ENCODE peak calls at places on chromosomes 3 and 15, in five cellular contexts. One of them, this sample, is unnamed.

GRCh38 chr15:70049115-70049514 is 48.6 kb downstream of the TLE3 start:
- DNase-seq in GM23248: no peak
- DNase-seq in neural progenitor cell: no peak
- DNase-seq in HCT116: no peak
- DNase-seq in GM23338: no peak
- DNase-seq in this sample: no peak

GRCh38 chr3:174159629-174160028 is 699.5 kb upstream of the NAALADL2 start:
- DNase-seq in GM23248: no peak
- DNase-seq in neural progenitor cell: no peak
- DNase-seq in HCT116: no peak
- DNase-seq in GM23338: peak
- DNase-seq in this sample: no peak

GRCh38 chr3:137110392-137110996 is 152.7 kb downstream of the IL20RB start:
- DNase-seq in GM23248: peak
- DNase-seq in neural progenitor cell: peak
- DNase-seq in HCT116: peak
- DNase-seq in GM23338: peak
- DNase-seq in this sample: peak

GRCh38 chr3:107414325-107414964 is 37.2 kb downstream of the CCDC54 start:
- DNase-seq in GM23248: no peak
- DNase-seq in neural progenitor cell: no peak
- DNase-seq in HCT116: no peak
- DNase-seq in GM23338: no peak
- DNase-seq in this sample: no peak

GRCh38 chr3:124786491-124787241 is 56.4 kb downstream of the UMPS start:
- DNase-seq in GM23248: peak
- DNase-seq in neural progenitor cell: no peak
- DNase-seq in HCT116: peak
- DNase-seq in GM23338: no peak
- DNase-seq in this sample: no peak

GRCh38 chr3:115325539-115325938 is 178.5 kb upstream of the ZBTB20 start:
- DNase-seq in GM23248: peak
- DNase-seq in neural progenitor cell: peak
- DNase-seq in HCT116: no peak
- DNase-seq in GM23338: peak
- DNase-seq in this sample: peak

GRCh38 chr15:63246691-63247464 is 30.5 kb upstream of the APH1B start:
- DNase-seq in GM23248: peak
- DNase-seq in neural progenitor cell: no peak
- DNase-seq in HCT116: no peak
- DNase-seq in GM23338: no peak
- DNase-seq in this sample: no peak

GRCh38 chr3:125437631-125438435 is 62.7 kb upstream of the ZNF148 start:
- DNase-seq in GM23248: peak
- DNase-seq in neural progenitor cell: peak
- DNase-seq in HCT116: peak
- DNase-seq in GM23338: peak
- DNase-seq in this sample: peak

GRCh38 chr15:45399381-45400212 is 21.3 kb upstream of the GATM start:
- DNase-seq in GM23248: peak
- DNase-seq in neural progenitor cell: peak
- DNase-seq in HCT116: peak
- DNase-seq in GM23338: peak
- DNase-seq in this sample: peak

GRCh38 chr3:36494461-36495109 is 114.3 kb downstream of the STAC start:
- DNase-seq in GM23248: peak
- DNase-seq in neural progenitor cell: no peak
- DNase-seq in HCT116: no peak
- DNase-seq in GM23338: no peak
- DNase-seq in this sample: no peak

GRCh38 chr3:74603292-74603691 is 11.2 kb downstream of the CNTN3 start:
- DNase-seq in GM23248: peak
- DNase-seq in neural progenitor cell: no peak
- DNase-seq in HCT116: no peak
- DNase-seq in GM23338: no peak
- DNase-seq in this sample: no peak

GRCh38 chr3:30426319-30426993 is 179.9 kb upstream of the TGFBR2 start:
- DNase-seq in GM23248: peak
- DNase-seq in neural progenitor cell: peak
- DNase-seq in HCT116: no peak
- DNase-seq in GM23338: peak
- DNase-seq in this sample: no peak

GRCh38 chr3:23161308-23161707 is 41.8 kb upstream of the UBE2E2 start:
- DNase-seq in GM23248: peak
- DNase-seq in neural progenitor cell: no peak
- DNase-seq in HCT116: no peak
- DNase-seq in GM23338: no peak
- DNase-seq in this sample: no peak

GRCh38 chr3:23165571-23165970 is 37.6 kb upstream of the UBE2E2 start:
- DNase-seq in GM23248: no peak
- DNase-seq in neural progenitor cell: no peak
- DNase-seq in HCT116: no peak
- DNase-seq in GM23338: no peak
- DNase-seq in this sample: no peak

GRCh38 chr3:23162939-23163338 is 40.2 kb upstream of the UBE2E2 start:
- DNase-seq in GM23248: no peak
- DNase-seq in neural progenitor cell: no peak
- DNase-seq in HCT116: no peak
- DNase-seq in GM23338: no peak
- DNase-seq in this sample: peak

GRCh38 chr3:23159929-23160328 is 43.2 kb upstream of the UBE2E2 start:
- DNase-seq in GM23248: peak
- DNase-seq in neural progenitor cell: no peak
- DNase-seq in HCT116: no peak
- DNase-seq in GM23338: no peak
- DNase-seq in this sample: no peak

DNA sequence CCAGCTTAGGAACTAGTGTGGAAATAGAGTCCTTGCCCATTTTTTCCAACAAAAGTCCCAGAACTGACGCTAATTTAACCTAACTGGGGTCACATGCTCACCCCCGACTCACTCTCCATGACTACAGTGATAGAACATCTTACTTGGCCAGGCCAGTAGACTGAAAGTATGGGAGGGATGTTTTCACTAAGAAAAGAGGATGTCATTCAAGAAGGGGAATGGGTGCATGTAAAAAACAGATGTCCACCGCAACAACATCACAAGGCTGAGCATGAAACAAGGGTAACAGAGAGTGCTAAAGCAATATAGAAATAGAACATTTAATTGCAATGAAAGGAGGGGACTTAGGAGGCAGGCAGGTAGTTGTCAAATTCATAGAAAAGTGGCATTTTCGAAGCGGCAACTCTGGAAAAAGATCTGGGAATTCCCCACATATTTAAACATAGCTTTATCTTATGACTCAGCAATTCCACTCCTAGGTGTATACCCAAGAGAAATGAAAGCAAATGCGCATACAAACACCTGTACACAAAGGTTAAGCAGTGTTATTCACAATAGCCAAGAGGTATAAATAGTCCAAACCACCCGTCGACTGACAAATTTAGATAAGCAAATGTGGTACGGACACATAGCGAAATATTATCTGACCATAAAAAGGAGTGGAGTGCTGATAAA is 41.1 kb upstream of the UBE2E2 start:
- DNase-seq in GM23248: no peak
- DNase-seq in neural progenitor cell: no peak
- DNase-seq in HCT116: no peak
- DNase-seq in GM23338: no peak
- DNase-seq in this sample: peak
- TF ChIP-seq EZH2phosphoT487 in GM23248: no peak
- TF ChIP-seq EZH2phosphoT487 in neural progenitor cell: no peak
- TF ChIP-seq EZH2phosphoT487 in HCT116: no peak
- TF ChIP-seq EZH2phosphoT487 in GM23338: no peak
- TF ChIP-seq EZH2phosphoT487 in this sample: no peak

DNA sequence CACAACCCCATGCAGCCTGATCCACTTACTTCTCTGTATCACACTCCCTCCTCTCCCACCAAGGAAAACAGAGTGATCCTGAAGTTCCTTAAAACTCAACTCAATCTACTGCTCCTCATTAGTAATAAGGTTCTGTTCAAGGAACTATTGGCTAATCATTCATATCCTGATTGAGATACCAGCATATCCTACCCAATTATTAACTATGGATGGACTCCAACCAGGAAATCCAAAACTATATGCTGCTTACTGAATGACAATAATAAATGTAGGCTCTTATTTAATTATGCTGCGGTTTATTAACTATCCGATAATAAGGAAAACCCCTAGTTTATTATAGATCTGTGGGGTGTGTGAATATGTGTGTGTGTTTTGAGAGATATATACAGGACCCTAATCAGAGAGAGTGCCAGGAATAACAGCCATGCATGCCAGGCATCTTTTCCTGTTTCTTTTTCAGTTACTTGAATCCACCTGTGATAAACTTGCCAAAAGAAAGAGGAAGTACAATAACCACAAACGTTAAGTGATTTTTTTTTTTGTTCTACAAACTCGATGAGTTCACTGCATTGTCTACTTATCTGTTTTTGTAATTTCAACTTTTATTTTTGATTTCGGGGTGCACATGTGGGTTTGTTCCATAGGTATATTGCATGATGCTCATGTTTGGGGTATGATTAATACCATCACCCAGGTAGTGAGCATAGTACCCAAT is 1031.7 kb upstream of the CFAP20DC start:
- DNase-seq in GM23248: no peak
- DNase-seq in neural progenitor cell: no peak
- DNase-seq in HCT116: no peak
- DNase-seq in GM23338: no peak
- DNase-seq in this sample: peak
- TF ChIP-seq EZH2phosphoT487 in GM23248: no peak
- TF ChIP-seq EZH2phosphoT487 in neural progenitor cell: no peak
- TF ChIP-seq EZH2phosphoT487 in HCT116: no peak
- TF ChIP-seq EZH2phosphoT487 in GM23338: no peak
- TF ChIP-seq EZH2phosphoT487 in this sample: no peak

DNA sequence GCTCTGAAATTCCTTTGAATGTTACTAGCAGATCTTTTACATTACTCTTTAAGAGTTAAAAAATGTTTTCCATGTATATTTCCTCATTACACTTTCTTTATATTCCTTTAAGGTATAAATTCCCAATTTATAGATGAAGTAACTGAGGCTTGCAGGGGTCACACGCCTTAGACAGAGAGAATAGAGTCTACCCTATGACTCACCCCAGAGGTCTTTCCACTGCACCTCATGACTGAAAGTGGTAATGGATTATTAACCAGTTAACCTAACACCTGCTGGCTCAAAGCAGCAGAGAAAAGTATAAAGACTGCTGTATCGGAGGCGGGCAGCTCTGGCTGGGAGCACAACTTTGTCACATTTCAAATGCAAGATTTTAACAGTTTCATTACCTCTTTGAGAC is 37.7 kb downstream of the LDHAL6B start:
- DNase-seq in GM23248: no peak
- DNase-seq in neural progenitor cell: no peak
- DNase-seq in HCT116: no peak
- DNase-seq in GM23338: no peak
- DNase-seq in this sample: no peak
- TF ChIP-seq EZH2phosphoT487 in GM23248: no peak
- TF ChIP-seq EZH2phosphoT487 in neural progenitor cell: no peak
- TF ChIP-seq EZH2phosphoT487 in HCT116: no peak
- TF ChIP-seq EZH2phosphoT487 in GM23338: no peak
- TF ChIP-seq EZH2phosphoT487 in this sample: no peak

DNA sequence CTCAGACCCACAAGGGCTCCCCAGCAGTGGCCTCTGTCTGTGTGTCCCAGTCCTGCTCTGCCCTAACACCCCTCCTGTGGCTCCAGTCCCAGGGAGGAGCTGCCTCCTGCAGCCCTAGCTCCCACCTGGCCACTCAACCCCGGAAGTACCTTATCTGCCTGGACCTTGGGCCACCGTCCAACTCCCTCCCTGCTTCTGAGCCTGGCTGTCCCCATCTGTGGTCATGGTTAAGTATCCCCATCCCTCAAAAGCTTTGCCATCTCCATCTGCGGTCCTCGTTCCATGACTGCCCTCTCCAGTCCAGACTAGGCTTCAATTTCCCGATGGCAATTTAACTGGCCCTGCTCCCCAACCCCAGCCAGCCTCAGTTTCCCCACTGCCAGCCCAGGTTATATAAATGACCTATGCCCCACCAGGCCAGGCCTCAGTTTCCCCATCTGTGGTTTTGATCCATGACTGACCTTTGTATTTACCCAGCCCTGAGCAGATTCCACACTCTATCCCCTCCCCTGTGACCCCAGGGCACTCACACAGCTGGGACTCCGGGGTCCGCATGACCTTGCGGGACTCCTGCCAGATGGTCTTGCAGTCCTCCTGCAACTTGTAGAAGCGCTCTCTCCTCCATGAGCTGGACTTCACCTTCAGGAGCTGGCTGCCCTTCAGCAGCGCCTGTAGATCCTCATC is 9.6 kb downstream of the PLCD1 start:
- DNase-seq in GM23248: no peak
- DNase-seq in neural progenitor cell: no peak
- DNase-seq in HCT116: no peak
- DNase-seq in GM23338: no peak
- DNase-seq in this sample: no peak
- TF ChIP-seq EZH2phosphoT487 in GM23248: no peak
- TF ChIP-seq EZH2phosphoT487 in neural progenitor cell: no peak
- TF ChIP-seq EZH2phosphoT487 in HCT116: no peak
- TF ChIP-seq EZH2phosphoT487 in GM23338: no peak
- TF ChIP-seq EZH2phosphoT487 in this sample: no peak

DNA sequence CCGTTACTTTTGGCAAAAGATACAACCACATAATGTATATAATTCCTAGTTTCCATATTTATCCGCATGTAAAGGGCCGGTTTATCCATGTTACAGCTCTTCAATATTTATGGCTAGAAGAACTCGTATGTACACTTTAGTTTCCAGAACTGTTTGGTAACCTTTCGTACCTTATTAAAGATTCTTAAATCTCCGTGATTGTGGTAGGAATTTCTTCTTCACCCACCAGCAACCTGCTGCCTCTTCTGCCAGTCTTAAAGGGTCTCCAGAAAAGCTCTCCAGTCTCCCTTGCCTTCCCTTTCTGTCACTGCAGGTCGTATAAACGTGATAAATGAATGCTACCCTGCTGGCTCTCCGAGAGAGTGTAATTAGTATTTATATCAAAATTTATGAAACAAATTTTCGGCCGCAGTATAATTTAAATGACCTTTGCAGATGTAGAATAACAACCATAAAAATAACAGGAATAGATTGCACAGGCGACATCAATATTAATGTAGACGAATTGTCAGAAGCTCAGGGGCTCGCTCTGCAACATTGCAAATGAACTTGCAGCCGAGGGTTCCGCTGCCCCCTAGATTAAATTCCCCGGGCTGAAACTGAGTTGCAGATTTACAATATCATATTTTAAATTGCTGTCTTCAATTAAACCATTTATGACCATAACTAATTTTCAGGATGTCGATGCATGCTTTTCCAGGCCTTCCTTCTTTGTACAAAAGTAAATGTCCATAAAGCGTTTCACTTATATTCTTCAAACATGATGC is 5.4 kb downstream of the ZIC1 start:
- DNase-seq in GM23248: no peak
- DNase-seq in neural progenitor cell: peak
- DNase-seq in HCT116: no peak
- DNase-seq in GM23338: no peak
- DNase-seq in this sample: no peak
- TF ChIP-seq EZH2phosphoT487 in GM23248: no peak
- TF ChIP-seq EZH2phosphoT487 in neural progenitor cell: peak
- TF ChIP-seq EZH2phosphoT487 in HCT116: no peak
- TF ChIP-seq EZH2phosphoT487 in GM23338: no peak
- TF ChIP-seq EZH2phosphoT487 in this sample: no peak

GRCh38 chr3:52080830-52081719 is 24.7 kb upstream of the DUSP7 start:
- DNase-seq in GM23248: no peak
- DNase-seq in neural progenitor cell: no peak
- DNase-seq in HCT116: no peak
- DNase-seq in GM23338: no peak
- DNase-seq in this sample: no peak
- TF ChIP-seq EZH2phosphoT487 in GM23248: no peak
- TF ChIP-seq EZH2phosphoT487 in neural progenitor cell: no peak
- TF ChIP-seq EZH2phosphoT487 in HCT116: no peak
- TF ChIP-seq EZH2phosphoT487 in GM23338: no peak
- TF ChIP-seq EZH2phosphoT487 in this sample: no peak